ENCODE peak calls at places on chromosomes 16 and 17, in seven cellular contexts. K, I, P, V, G, Q and H are unnamed samples.

GRCh38 chr17:79395545-79395944 is 215.3 kb downstream of the RBFOX3 start:
- DNase-seq in K (no peak), I (no peak), P (no peak), V (no peak), G (no peak), Q (no peak), H (no peak)

GRCh38 chr17:61179316-61179715 is 220.3 kb upstream of the TBX2 start:
- DNase-seq in K (no peak), I (no peak), P (no peak), V (no peak), G (no peak), Q (no peak), H (no peak)

GRCh38 chr17:924711-925480 is 54.7 kb downstream of the NXN start:
- DNase-seq in K (no peak), I (no peak), P (no peak), V (no peak), G (no peak), Q (no peak), H (no peak)

GRCh38 chr17:5785867-5786509 is 201.7 kb upstream of the NLRP1 start:
- DNase-seq in K (no peak), I (no peak), P (no peak), V (no peak), G (no peak), Q (peak; percentile 66), H (no peak)

GRCh38 chr17:1462164-1463112 is 6.4 kb upstream of the CRK start:
- DNase-seq in K (no peak), I (no peak), P (no peak), V (no peak), G (peak; percentile 13), Q (peak; percentile 60), H (no peak)

GRCh38 chr16:68760671-68761275 is 23.7 kb downstream of the CDH1 start:
- DNase-seq in K (no peak), I (no peak), P (peak; percentile 77), V (no peak), G (no peak), Q (peak; percentile 73), H (no peak)

GRCh38 chr16:19382887-19383816 is 34.5 kb upstream of the TMC5 start:
- DNase-seq in K (no peak), I (peak; percentile 59), P (no peak), V (no peak), G (no peak), Q (no peak), H (peak; percentile 30)

GRCh38 chr16:85245307-85246172 is 133.3 kb upstream of the CIBAR2 start:
- DNase-seq in K (no peak), I (no peak), P (peak; percentile 69), V (no peak), G (peak; percentile 70), Q (peak; percentile 72), H (no peak)

GRCh38 chr17:45794840-45795239 is 10.7 kb downstream of the CRHR1 start:
- DNase-seq in K (no peak), I (no peak), P (no peak), V (no peak), G (no peak), Q (no peak), H (no peak)

GRCh38 chr17:51590071-51590470 is 329.7 kb downstream of the UTP18 start:
- DNase-seq in K (no peak), I (no peak), P (no peak), V (no peak), G (no peak), Q (no peak), H (no peak)

GRCh38 chr17:31320231-31320630 is 1.2 kb downstream of the EVI2A start:
- DNase-seq in K (no peak), I (no peak), P (no peak), V (no peak), G (no peak), Q (no peak), H (no peak)

GRCh38 chr17:42698736-42699414 is 16.5 kb downstream of the CNTNAP1 start:
- DNase-seq in K (no peak), I (no peak), P (no peak), V (no peak), G (peak; percentile 55), Q (peak; percentile 75), H (no peak)

GRCh38 chr17:50565559-50566350 is 5.2 kb downstream of the CACNA1G start:
- DNase-seq in K (no peak), I (peak; percentile 52), P (no peak), V (no peak), G (no peak), Q (no peak), H (peak; percentile 37)

GRCh38 chr16:83137326-83137770 is 510.6 kb downstream of the CDH13 start:
- DNase-seq in K (no peak), I (no peak), P (no peak), V (no peak), G (no peak), Q (peak; percentile 94), H (peak; percentile 30)

GRCh38 chr17:13917635-13918034 is 151.7 kb upstream of the COX10 start:
- DNase-seq in K (no peak), I (no peak), P (no peak), V (no peak), G (peak; percentile 61), Q (no peak), H (no peak)

GRCh38 chr16:27305839-27306442 is 7.8 kb upstream of the IL4R start:
- DNase-seq in K (no peak), I (no peak), P (no peak), V (no peak), G (no peak), Q (no peak), H (no peak)

GRCh38 chr17:499836-500543 is 147.4 kb upstream of the RPH3AL start:
- DNase-seq in K (no peak), I (no peak), P (no peak), V (no peak), G (peak; percentile 58), Q (no peak), H (no peak)

GRCh38 chr16:62225675-62226074 is 189.4 kb upstream of the CDH8 start:
- DNase-seq in K (no peak), I (no peak), P (peak; percentile 38), V (peak; percentile 90), G (peak; percentile 83), Q (peak; percentile 41), H (no peak)

GRCh38 chr17:72393553-72393952 is 272.7 kb downstream of the SOX9 start:
- DNase-seq in K (no peak), I (no peak), P (no peak), V (no peak), G (no peak), Q (peak; percentile 89), H (no peak)

GRCh38 chr17:12627776-12628491 is 37.8 kb upstream of the MYOCD start:
- DNase-seq in K (no peak), I (no peak), P (no peak), V (no peak), G (no peak), Q (peak; percentile 90), H (no peak)

GRCh38 chr17:68777243-68777855 is 176.2 kb upstream of the FAM20A start:
- DNase-seq in K (no peak), I (peak; percentile 78), P (peak; percentile 21), V (no peak), G (peak; percentile 88), Q (peak; percentile 39), H (peak; percentile 58)

GRCh38 chr16:54821731-54822130 is 108.9 kb upstream of the IRX5 start:
- DNase-seq in K (no peak), I (no peak), P (no peak), V (no peak), G (no peak), Q (no peak), H (no peak)

GRCh38 chr16:3880623-3881498 is at the start of gene CREBBP:
- DNase-seq in K (peak; percentile 84), I (peak; percentile 89), P (peak; percentile 88), V (no peak), G (peak; percentile 69), Q (peak; percentile 78), H (peak; percentile 71)

GRCh38 chr16:2042171-2042570 is 5.5 kb downstream of the NTHL1 start:
- DNase-seq in K (no peak), I (peak; percentile 72), P (no peak), V (no peak), G (no peak), Q (no peak), H (peak; percentile 92)

GRCh38 chr17:39165178-39165843 is 650 bp downstream of the ARL5C start:
- DNase-seq in K (no peak), I (no peak), P (peak; percentile 39), V (no peak), G (no peak), Q (no peak), H (no peak)

GRCh38 chr17:60423865-60424264 is 1.6 kb downstream of the CHCT1 start:
- DNase-seq in K (no peak), I (no peak), P (no peak), V (no peak), G (no peak), Q (no peak), H (no peak)

GRCh38 chr16:84844049-84844350 is 24.2 kb downstream of the CRISPLD2 start:
- DNase-seq in K (no peak), I (peak; percentile 0), P (no peak), V (no peak), G (no peak), Q (no peak), H (peak; percentile 66)